ENCODE peak calls at places on chromosome 6, in six cellular contexts. B is naive thymus-derived CD4-positive, alpha-beta T cell; K is IMR-90; R is RWPE1; H is AG04450; F is CD8-positive, alpha-beta T cell. S is an unnamed sample.

GRCh38 chr6:142821860-142822259 is 123.1 kb downstream of the HIVEP2 start:
- DNase-seq in B (no peak), K (no peak), R (no peak), H (no peak), F (no peak), S (no peak)

GRCh38 chr6:87832025-87832825 is 130.2 kb upstream of the AKIRIN2 start:
- DNase-seq in B (no peak), K (peak; percentile 30), R (no peak), H (no peak), F (no peak), S (peak; percentile 63)

GRCh38 chr6:166515072-166515810 is 71.2 kb downstream of the RAMACL start:
- DNase-seq in B (no peak), K (peak; percentile 93), R (peak; percentile 96), H (peak; percentile 61), F (peak; percentile 58), S (peak; percentile 97)

GRCh38 chr6:28474441-28475219 is 31.3 kb upstream of the ZSCAN23 start:
- DNase-seq in B (no peak), K (peak; percentile 92), R (peak; percentile 40), H (peak; percentile 67), F (no peak), S (peak; percentile 78)

GRCh38 chr6:51350308-51350904 is 531.7 kb downstream of the TFAP2B start:
- DNase-seq in B (no peak), K (no peak), R (peak; percentile 10), H (no peak), F (no peak), S (peak; percentile 18)

GRCh38 chr6:148382856-148383255 is 40.2 kb downstream of the SASH1 start:
- DNase-seq in B (no peak), K (peak; percentile 20), R (no peak), H (no peak), F (no peak), S (no peak)

GRCh38 chr6:53287336-53288225 is 61.2 kb downstream of the ELOVL5 start:
- DNase-seq in B (no peak), K (no peak), R (no peak), H (no peak), F (no peak), S (no peak)

GRCh38 chr6:48486373-48486772 is 375.4 kb upstream of the PTCHD4 start:
- DNase-seq in B (no peak), K (no peak), R (no peak), H (no peak), F (no peak), S (no peak)

GRCh38 chr6:107658920-107659879 is 164.9 kb downstream of the SCML4 start:
- DNase-seq in B (no peak), K (peak; percentile 69), R (no peak), H (no peak), F (no peak), S (no peak)

GRCh38 chr6:40983752-40984151 is 55.3 kb downstream of the UNC5CL start:
- DNase-seq in B (no peak), K (no peak), R (no peak), H (no peak), F (no peak), S (no peak)

GRCh38 chr6:106194949-106195919 is 109.1 kb downstream of the PRDM1 start:
- DNase-seq in B (no peak), K (peak; percentile 68), R (peak; percentile 72), H (no peak), F (peak; percentile 22), S (peak; percentile 71)

GRCh38 chr6:82208914-82209313 is 38.6 kb downstream of the IBTK start:
- DNase-seq in B (no peak), K (no peak), R (no peak), H (no peak), F (no peak), S (no peak)

GRCh38 chr6:82971877-82972460 is 93.7 kb downstream of the UBE3D start:
- DNase-seq in B (no peak), K (no peak), R (no peak), H (no peak), F (no peak), S (peak; percentile 62)

GRCh38 chr6:156068870-156069269 is 613.2 kb upstream of the NOX3 start:
- DNase-seq in B (no peak), K (no peak), R (no peak), H (no peak), F (no peak), S (no peak)

GRCh38 chr6:3749991-3750323 is 1.6 kb downstream of the PXDC1 start:
- DNase-seq in B (no peak), K (peak; percentile 74), R (peak; percentile 84), H (no peak), F (no peak), S (peak; percentile 91)

GRCh38 chr6:36809933-36810844 is 29.1 kb downstream of the CPNE5 start:
- DNase-seq in B (no peak), K (no peak), R (no peak), H (no peak), F (no peak), S (no peak)

GRCh38 chr6:3022765-3023662 is 23.3 kb downstream of the NQO2 start:
- DNase-seq in B (peak; percentile 39), K (no peak), R (peak; percentile 19), H (no peak), F (peak; percentile 54), S (peak; percentile 52)

GRCh38 chr6:151060096-151060741 is 179.5 kb upstream of the AKAP12 start:
- DNase-seq in B (no peak), K (peak; percentile 96), R (peak; percentile 88), H (peak; percentile 71), F (no peak), S (peak; percentile 96)

GRCh38 chr6:142850653-142851434 is 94.1 kb downstream of the HIVEP2 start:
- DNase-seq in B (peak; percentile 39), K (peak; percentile 71), R (no peak), H (no peak), F (no peak), S (peak; percentile 83)

GRCh38 chr6:25601797-25602679 is 50.0 kb upstream of the SCGN start:
- DNase-seq in B (no peak), K (peak; percentile 67), R (peak; percentile 36), H (peak; percentile 15), F (no peak), S (peak; percentile 77)

GRCh38 chr6:35086636-35087360 is 54.3 kb downstream of the TCP11 start:
- DNase-seq in B (no peak), K (no peak), R (no peak), H (no peak), F (no peak), S (no peak)
- H3K27ac ChIP-seq in B (no peak overlapping the region), K (no peak overlapping the region), R (no peak overlapping the region), H (no peak overlapping the region), F (no peak overlapping the region), S (no peak overlapping the region)

GRCh38 chr6:31402324-31403282 is 792 bp upstream of the MICA start:
- DNase-seq in B (peak; percentile 31), K (no peak), R (peak; percentile 24), H (no peak), F (peak; percentile 31), S (peak; percentile 60)
- H3K27ac ChIP-seq in B (peak overlapping the region; percentile 76), K (peak overlapping the region; percentile 13), R (peak overlapping the region; percentile 94), H (peak overlapping the region; percentile 11), F (peak overlapping the region; percentile 18), S (peak overlapping the region; percentile 95)

DNA sequence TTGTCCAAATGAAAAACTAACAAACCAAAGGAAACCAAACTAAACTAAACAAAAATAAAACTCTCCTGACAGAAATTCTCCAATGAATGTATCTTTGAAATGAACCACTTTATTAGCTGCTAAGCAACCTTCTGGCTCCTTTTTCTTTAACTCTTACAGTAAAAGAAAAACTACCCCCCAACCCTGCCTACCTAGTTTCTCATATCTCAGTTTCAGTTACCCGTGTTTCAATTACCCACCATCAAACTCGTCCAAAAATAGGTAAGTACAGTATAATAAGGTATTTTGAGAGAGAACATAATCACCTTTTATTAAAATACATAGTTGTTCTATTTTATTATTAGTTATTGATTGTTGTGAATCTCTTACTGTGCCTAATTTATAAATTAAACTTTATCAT is 177.4 kb upstream of the THEMIS start:
- DNase-seq in B (no peak), K (no peak), R (no peak), H (no peak), F (no peak), S (no peak)
- H3K27ac ChIP-seq in B (no peak overlapping the region), K (no peak overlapping the region), R (no peak overlapping the region), H (no peak overlapping the region), F (no peak overlapping the region), S (no peak overlapping the region)

DNA sequence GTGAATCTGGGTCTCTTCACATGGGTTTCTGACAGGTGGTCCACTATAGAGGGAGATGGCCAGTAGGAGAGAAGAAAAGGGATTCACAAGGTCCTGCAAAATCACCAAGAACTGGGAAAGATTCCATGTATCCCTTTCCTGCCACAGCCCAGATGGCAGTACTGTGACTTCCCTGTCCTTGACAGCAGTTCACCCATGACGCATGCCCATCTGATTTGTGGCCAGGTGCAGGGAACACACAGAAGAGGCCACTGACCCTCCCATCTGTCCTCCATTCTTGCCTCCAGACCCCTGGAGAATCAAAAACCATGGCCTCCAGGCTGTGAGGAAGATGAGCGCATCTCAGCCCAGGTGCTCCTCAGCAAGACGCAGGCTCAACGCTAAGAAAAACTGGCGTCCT is 183.1 kb upstream of the RREB1 start:
- DNase-seq in B (no peak), K (no peak), R (no peak), H (no peak), F (no peak), S (no peak)
- H3K27ac ChIP-seq in B (no peak overlapping the region), K (no peak overlapping the region), R (no peak overlapping the region), H (no peak overlapping the region), F (no peak overlapping the region), S (no peak overlapping the region)

GRCh38 chr6:133644548-133644947 is 244.4 kb upstream of the TCF21 start:
- DNase-seq in B (no peak), K (no peak), R (no peak), H (no peak), F (no peak), S (no peak)
- H3K27ac ChIP-seq in B (no peak overlapping the region), K (peak overlapping the region; percentile 90), R (no peak overlapping the region), H (no peak overlapping the region), F (no peak overlapping the region), S (peak overlapping the region; percentile 38)

DNA sequence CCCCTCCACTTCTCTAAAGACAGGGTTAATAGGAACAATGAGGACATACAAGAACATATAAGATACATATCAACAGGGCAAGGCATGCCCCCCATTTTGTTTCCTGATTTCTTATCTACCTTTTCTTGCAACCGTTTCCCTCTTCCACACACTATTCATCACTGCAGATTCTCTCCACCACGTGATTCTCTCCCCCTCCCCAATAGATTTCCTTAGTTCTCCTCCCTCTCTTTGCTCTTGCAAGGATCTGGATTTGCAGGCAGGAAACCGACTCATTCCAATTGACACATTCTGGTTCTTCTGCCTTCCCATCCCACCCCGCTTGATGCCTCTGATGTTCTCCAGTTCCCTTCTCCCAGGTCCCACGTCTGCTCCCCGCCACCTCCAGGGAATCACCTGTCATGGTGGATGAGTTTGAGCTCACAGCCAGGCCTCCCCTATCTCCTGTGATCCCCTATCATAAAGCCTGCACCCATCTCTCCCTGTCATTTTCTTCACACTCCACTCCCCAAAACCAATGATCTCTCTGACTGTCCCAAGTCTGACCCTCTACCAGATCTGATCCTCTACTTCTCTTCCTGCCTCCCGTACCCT is 7.5 kb downstream of the GABBR1 start:
- DNase-seq in B (no peak), K (no peak), R (no peak), H (no peak), F (no peak), S (no peak)
- H3K27ac ChIP-seq in B (no peak overlapping the region), K (no peak overlapping the region), R (no peak overlapping the region), H (no peak overlapping the region), F (no peak overlapping the region), S (no peak overlapping the region)

S was measured in GM23248.